ENCODE peak calls at places on chromosomes 3 and 15, in four cellular contexts. One of them, this sample, is unnamed. For H3K4me1 and H3K27me3, the result is how much of the 10 kb centered on the place peaks cover.

GRCh38 chr15:48963524-48964113 is at the start of gene SHC4:
- DNase-seq in fibroblast of lung: peak
- DNase-seq in body of pancreas: peak
- DNase-seq in IMR-90: peak
- DNase-seq in this sample: peak

GRCh38 chr3:31356941-31357340 is 175.8 kb upstream of the STT3B start:
- DNase-seq in fibroblast of lung: peak
- DNase-seq in body of pancreas: peak
- DNase-seq in IMR-90: peak
- DNase-seq in this sample: no peak

GRCh38 chr3:197295871-197296270 is 2.5 kb downstream of the DLG1 start:
- DNase-seq in body of pancreas: no peak
- DNase-seq in fibroblast of lung: no peak
- DNase-seq in IMR-90: no peak
- DNase-seq in this sample: no peak

GRCh38 chr15:85124173-85124572 is 142.5 kb downstream of the PDE8A start:
- DNase-seq in IMR-90: no peak
- DNase-seq in fibroblast of lung: no peak
- DNase-seq in body of pancreas: no peak
- DNase-seq in this sample: no peak

GRCh38 chr3:190701096-190701532 is 161.4 kb downstream of the GMNC start:
- DNase-seq in fibroblast of lung: peak
- DNase-seq in IMR-90: peak
- DNase-seq in body of pancreas: peak
- DNase-seq in this sample: no peak

GRCh38 chr3:106275592-106275991 is 406.8 kb upstream of the CBLB start:
- DNase-seq in body of pancreas: no peak
- DNase-seq in fibroblast of lung: no peak
- DNase-seq in IMR-90: no peak
- DNase-seq in this sample: no peak

GRCh38 chr3:9231488-9231887 is 18.0 kb downstream of the SRGAP3 start:
- DNase-seq in IMR-90: no peak
- DNase-seq in fibroblast of lung: no peak
- DNase-seq in body of pancreas: no peak
- DNase-seq in this sample: no peak

GRCh38 chr3:46574881-46575576 is 8.9 kb upstream of the LRRC2 start:
- DNase-seq in IMR-90: no peak
- DNase-seq in fibroblast of lung: no peak
- DNase-seq in body of pancreas: no peak
- DNase-seq in this sample: no peak

GRCh38 chr3:55729546-55729945 is 242.4 kb upstream of the WNT5A start:
- DNase-seq in fibroblast of lung: no peak
- DNase-seq in IMR-90: no peak
- DNase-seq in body of pancreas: no peak
- DNase-seq in this sample: no peak

GRCh38 chr15:47872869-47873301 is 155.6 kb downstream of the SEMA6D start:
- DNase-seq in fibroblast of lung: no peak
- DNase-seq in IMR-90: no peak
- DNase-seq in body of pancreas: no peak
- DNase-seq in this sample: no peak

GRCh38 chr15:76282451-76282850 is 28.8 kb downstream of the ETFA start:
- DNase-seq in IMR-90: no peak
- DNase-seq in body of pancreas: no peak
- DNase-seq in fibroblast of lung: no peak
- DNase-seq in this sample: no peak

GRCh38 chr3:106249159-106249558 is 380.3 kb upstream of the CBLB start:
- DNase-seq in IMR-90: peak
- DNase-seq in body of pancreas: no peak
- DNase-seq in fibroblast of lung: peak
- DNase-seq in this sample: no peak

GRCh38 chr3:187210555-187211327 is 13.5 kb downstream of the RTP1 start:
- DNase-seq in body of pancreas: no peak
- DNase-seq in fibroblast of lung: no peak
- DNase-seq in IMR-90: peak
- DNase-seq in this sample: no peak

DNA sequence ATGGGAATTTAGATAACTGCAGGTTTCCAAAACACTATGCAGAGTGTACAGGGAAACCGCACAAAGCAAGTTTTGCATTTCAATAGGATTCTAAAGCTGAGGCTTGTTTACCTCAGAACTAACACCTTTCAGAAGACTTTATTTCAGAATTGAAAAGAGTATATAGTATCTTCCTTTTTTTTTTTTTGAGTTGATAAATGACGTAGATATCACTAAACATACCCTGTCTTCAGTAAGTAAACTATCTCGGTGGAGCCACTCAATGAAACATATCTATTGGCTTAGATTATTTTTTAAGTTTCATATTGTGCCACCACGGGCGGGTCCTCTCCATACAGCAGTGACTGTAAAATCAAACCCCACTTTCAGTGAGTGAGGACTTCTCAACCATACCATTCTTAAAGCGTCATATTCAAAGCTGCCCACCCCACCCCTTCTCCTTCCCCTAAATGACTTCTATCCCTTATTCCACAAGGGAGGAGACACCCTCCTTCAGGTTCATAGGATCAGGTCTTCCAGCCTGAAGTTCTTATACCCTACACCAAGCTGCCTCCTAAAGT is 2.0 kb upstream of the TBL1XR1 start:
- DNase-seq in fibroblast of lung: no peak
- DNase-seq in body of pancreas: no peak
- DNase-seq in IMR-90: no peak
- DNase-seq in this sample: no peak
- H3K4me1 ChIP-seq in fibroblast of lung: under half
- H3K4me1 ChIP-seq in body of pancreas: under half
- H3K4me1 ChIP-seq in IMR-90: under half
- H3K4me1 ChIP-seq in this sample: under half

DNA sequence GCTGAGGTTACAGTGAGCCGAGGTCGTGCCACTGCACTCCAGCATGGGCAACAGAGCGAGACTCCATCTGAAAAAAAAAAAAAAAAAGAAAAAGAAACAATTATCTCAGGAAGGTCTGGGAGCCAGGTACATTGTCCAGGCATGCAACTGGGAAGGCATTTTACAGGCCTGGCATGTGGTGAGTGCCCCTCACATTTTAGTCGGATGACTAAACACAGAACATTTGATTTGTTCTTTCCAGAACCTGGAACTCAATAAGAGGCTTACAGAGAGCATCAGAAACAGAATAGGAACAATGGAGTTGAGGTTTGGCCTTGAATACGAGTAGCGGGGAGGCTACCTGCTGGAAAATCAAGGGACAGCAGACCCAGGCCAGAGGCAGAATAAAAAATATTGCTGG is 33.7 kb upstream of the IGF1R start:
- DNase-seq in fibroblast of lung: no peak
- DNase-seq in IMR-90: no peak
- DNase-seq in body of pancreas: no peak
- DNase-seq in this sample: no peak
- H3K27me3 ChIP-seq in fibroblast of lung: under half
- H3K27me3 ChIP-seq in IMR-90: under half
- H3K27me3 ChIP-seq in body of pancreas: under half
- H3K27me3 ChIP-seq in this sample: under half

GRCh38 chr15:31346367-31347066 is 19.9 kb downstream of the KLF13 start:
- DNase-seq in IMR-90: no peak
- DNase-seq in body of pancreas: peak
- DNase-seq in fibroblast of lung: no peak
- DNase-seq in this sample: no peak

GRCh38 chr15:31344266-31344665 is 17.6 kb downstream of the KLF13 start:
- DNase-seq in fibroblast of lung: no peak
- DNase-seq in body of pancreas: peak
- DNase-seq in IMR-90: no peak
- DNase-seq in this sample: no peak

GRCh38 chr15:31345606-31346366 is 19.2 kb downstream of the KLF13 start:
- DNase-seq in body of pancreas: peak
- DNase-seq in fibroblast of lung: no peak
- DNase-seq in IMR-90: no peak
- DNase-seq in this sample: peak

GRCh38 chr15:31343831-31344230 is 17.2 kb downstream of the KLF13 start:
- DNase-seq in body of pancreas: no peak
- DNase-seq in fibroblast of lung: no peak
- DNase-seq in IMR-90: no peak
- DNase-seq in this sample: no peak

GRCh38 chr15:31344824-31345605 is 18.4 kb downstream of the KLF13 start:
- DNase-seq in IMR-90: no peak
- DNase-seq in body of pancreas: peak
- DNase-seq in fibroblast of lung: no peak
- DNase-seq in this sample: peak
- H3K4me3 ChIP-seq in IMR-90: no peak
- H3K4me3 ChIP-seq in body of pancreas: no peak
- H3K4me3 ChIP-seq in fibroblast of lung: no peak
- H3K4me3 ChIP-seq in this sample: peak

DNA sequence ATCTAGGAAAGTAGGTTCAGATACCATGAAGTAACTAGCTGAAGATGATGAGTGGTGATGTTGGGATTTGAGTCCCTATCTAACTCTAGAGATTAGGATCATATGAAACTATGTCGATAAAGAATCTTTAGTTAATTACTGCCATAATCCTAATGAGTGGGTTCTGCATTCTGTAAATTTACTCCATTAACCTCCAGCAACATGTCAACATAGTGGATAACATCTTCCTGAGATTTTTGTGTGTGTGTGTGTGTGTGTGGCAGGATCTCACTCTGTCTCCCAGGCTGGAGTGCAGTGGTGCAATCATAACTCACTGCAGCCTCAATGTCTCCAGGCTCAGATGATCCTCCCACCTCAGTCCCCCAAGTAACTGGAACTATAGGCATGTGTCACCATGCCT is 272.9 kb upstream of the DPH6 start:
- DNase-seq in body of pancreas: no peak
- DNase-seq in fibroblast of lung: no peak
- DNase-seq in IMR-90: no peak
- DNase-seq in this sample: no peak
- H3K4me1 ChIP-seq in body of pancreas: under half
- H3K4me1 ChIP-seq in fibroblast of lung: under half
- H3K4me1 ChIP-seq in IMR-90: under half
- H3K4me1 ChIP-seq in this sample: under half

GRCh38 chr15:41856716-41857115 is 18.1 kb downstream of the PLA2G4B start:
- DNase-seq in body of pancreas: no peak
- DNase-seq in fibroblast of lung: no peak
- DNase-seq in IMR-90: no peak
- DNase-seq in this sample: no peak
- H3K27me3 ChIP-seq in body of pancreas: under half
- H3K27me3 ChIP-seq in fibroblast of lung: under half
- H3K27me3 ChIP-seq in IMR-90: under half
- H3K27me3 ChIP-seq in this sample: under half

GRCh38 chr3:124032881-124033359 is 41.0 kb upstream of the ROPN1 start:
- DNase-seq in fibroblast of lung: peak
- DNase-seq in IMR-90: peak
- DNase-seq in body of pancreas: peak
- DNase-seq in this sample: peak

GRCh38 chr3:124034809-124035152 is 42.9 kb upstream of the ROPN1 start:
- DNase-seq in fibroblast of lung: no peak
- DNase-seq in IMR-90: no peak
- DNase-seq in body of pancreas: no peak
- DNase-seq in this sample: no peak

GRCh38 chr3:124034016-124034808 is 42.3 kb upstream of the ROPN1 start:
- DNase-seq in fibroblast of lung: no peak
- DNase-seq in IMR-90: no peak
- DNase-seq in body of pancreas: peak
- DNase-seq in this sample: no peak

GRCh38 chr3:124033360-124034015 is 41.6 kb upstream of the ROPN1 start:
- DNase-seq in body of pancreas: peak
- DNase-seq in IMR-90: no peak
- DNase-seq in fibroblast of lung: peak
- DNase-seq in this sample: no peak

DNA sequence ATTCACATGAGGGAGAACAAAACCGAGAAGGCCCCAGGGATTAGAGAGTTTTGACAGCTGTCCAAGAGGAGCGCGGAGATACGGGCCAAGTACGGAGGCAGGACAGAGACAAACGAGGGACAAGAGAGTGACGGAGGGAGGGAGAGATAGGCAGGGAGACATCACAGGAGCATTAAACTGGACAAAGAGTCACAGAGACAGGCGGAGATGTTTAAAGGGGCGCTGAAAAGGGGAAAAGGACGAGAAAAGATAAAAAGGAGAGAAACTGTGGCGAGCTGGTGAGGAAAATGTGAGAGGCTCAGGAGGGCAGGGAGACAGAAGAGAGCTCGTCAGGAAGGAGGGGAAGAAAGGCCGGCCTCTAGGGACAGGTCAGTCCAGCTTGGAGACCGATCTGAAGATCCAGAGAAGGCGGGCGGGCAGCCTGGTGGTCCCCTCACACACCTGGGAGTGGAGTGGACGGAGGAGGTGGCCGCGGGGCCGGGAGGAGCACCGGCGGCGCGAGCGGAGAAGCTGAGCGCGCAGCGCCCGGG is 40.5 kb upstream of the ROPN1 start:
- DNase-seq in body of pancreas: peak
- DNase-seq in fibroblast of lung: peak
- DNase-seq in IMR-90: no peak
- DNase-seq in this sample: peak
- H3K4me3 ChIP-seq in body of pancreas: peak
- H3K4me3 ChIP-seq in fibroblast of lung: peak
- H3K4me3 ChIP-seq in IMR-90: peak
- H3K4me3 ChIP-seq in this sample: peak

DNA sequence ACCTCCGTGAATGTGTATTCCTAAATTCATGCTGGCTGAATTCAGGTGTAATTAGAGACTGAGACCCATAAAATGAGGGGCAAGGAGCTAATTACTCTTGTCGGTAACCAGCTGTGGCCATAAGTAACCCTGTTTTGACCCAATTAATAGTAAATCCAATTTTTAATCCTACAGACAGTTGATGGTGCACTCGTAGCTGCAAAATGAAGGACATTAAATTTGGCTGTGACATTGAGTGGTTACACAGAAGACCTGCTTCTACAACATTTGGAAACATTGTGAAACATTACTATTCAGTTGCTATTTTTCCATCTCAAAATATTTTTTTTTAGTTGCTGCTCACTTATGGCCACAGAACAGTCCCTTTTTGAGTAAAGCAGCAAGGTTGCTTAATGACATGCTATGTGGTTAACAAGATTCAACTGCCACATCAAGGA is 33.0 kb downstream of the MBNL1 start:
- DNase-seq in body of pancreas: no peak
- DNase-seq in fibroblast of lung: no peak
- DNase-seq in IMR-90: no peak
- DNase-seq in this sample: no peak
- H3K4me1 ChIP-seq in body of pancreas: half or more
- H3K4me1 ChIP-seq in fibroblast of lung: under half
- H3K4me1 ChIP-seq in IMR-90: under half
- H3K4me1 ChIP-seq in this sample: under half

DNA sequence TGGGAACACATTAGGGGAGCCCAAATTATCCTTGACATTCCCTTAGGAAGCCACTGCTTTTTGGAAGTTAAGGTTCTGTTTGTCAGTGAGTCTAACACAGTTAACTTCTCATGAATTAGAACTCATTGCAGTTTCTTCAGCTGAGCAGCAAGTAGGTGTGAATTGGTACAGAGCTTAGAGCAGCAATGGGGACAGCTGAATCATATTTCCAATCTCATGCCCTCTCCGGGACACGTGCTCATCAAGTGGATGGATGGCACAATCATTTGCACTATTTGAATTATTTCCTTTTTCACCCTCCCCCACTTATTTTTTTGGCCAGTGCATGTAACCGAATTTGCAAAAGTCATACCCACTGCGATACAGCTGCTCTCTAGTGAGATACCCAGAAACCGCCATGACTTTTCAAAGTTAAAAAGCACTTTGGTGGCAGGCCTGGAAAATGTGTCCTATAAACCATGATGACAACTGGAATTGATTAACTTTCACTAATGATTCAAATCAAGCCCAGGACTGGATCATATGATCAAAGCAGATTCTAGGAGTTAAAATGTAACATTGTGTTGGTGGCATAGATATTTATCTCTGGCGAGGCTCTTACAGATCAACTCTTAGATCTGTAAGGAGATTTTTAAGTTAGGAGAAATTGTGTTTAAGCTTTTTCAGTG is 76.4 kb downstream of the EBLN2 start:
- DNase-seq in IMR-90: no peak
- DNase-seq in fibroblast of lung: no peak
- DNase-seq in body of pancreas: no peak
- DNase-seq in this sample: no peak
- H3K27me3 ChIP-seq in IMR-90: under half
- H3K27me3 ChIP-seq in fibroblast of lung: under half
- H3K27me3 ChIP-seq in body of pancreas: under half
- H3K27me3 ChIP-seq in this sample: under half